ENCODE peak calls at places on chromosome 12, in five cellular contexts. C, O, H, Z and F are unnamed samples.

GRCh38 chr12:108017658-108018057 is 111.4 kb upstream of the WSCD2 start:
- DNase-seq in Z (no peak), H (no peak), C (no peak), O (peak; percentile 46), F (no peak)

GRCh38 chr12:6426882-6427671 is 17.7 kb upstream of the CD27 start:
- DNase-seq in H (peak; percentile 91), C (no peak), O (no peak), Z (no peak), F (no peak)

GRCh38 chr12:131592972-131593371 is 117.9 kb upstream of the SFSWAP start:
- DNase-seq in Z (no peak), H (no peak), O (no peak), C (no peak), F (no peak)

GRCh38 chr12:9711664-9712063 is 21.2 kb downstream of the CLECL1 start:
- DNase-seq in H (no peak), C (no peak), Z (no peak), O (no peak), F (no peak)

GRCh38 chr12:123139926-123140674 is 10.8 kb downstream of the PITPNM2 start:
- DNase-seq in O (peak; percentile 89), Z (peak; percentile 75), C (no peak), H (no peak), F (no peak)

GRCh38 chr12:25816637-25817036 is 141.8 kb upstream of the RASSF8 start:
- DNase-seq in C (no peak), H (no peak), Z (no peak), O (no peak), F (no peak)

GRCh38 chr12:28711411-28711810 is 437.7 kb upstream of the FAR2 start:
- DNase-seq in O (no peak), C (no peak), Z (no peak), H (no peak), F (no peak)

GRCh38 chr12:8038659-8039114 is 6.2 kb downstream of the FOXJ2 start:
- DNase-seq in H (peak; percentile 40), Z (peak; percentile 52), C (peak; percentile 15), O (peak; percentile 41), F (peak; percentile 89)

GRCh38 chr12:52032431-52032796 is 18.8 kb upstream of the NR4A1 start:
- DNase-seq in H (no peak), O (no peak), C (no peak), Z (peak; percentile 75), F (peak; percentile 87)

GRCh38 chr12:50058743-50059312 is 1.4 kb downstream of the ASIC1 start:
- DNase-seq in C (no peak), O (no peak), H (peak; percentile 43), Z (no peak), F (no peak)

GRCh38 chr12:5977556-5977955 is 32.5 kb upstream of the ANO2 start:
- DNase-seq in H (no peak), C (no peak), Z (no peak), O (no peak), F (no peak)

GRCh38 chr12:47896633-47897032 is 8.2 kb downstream of the VDR start:
- DNase-seq in C (no peak), H (no peak), O (no peak), Z (peak; percentile 83), F (peak; percentile 65)

GRCh38 chr12:95484524-95484923 is 10.6 kb downstream of the METAP2 start:
- DNase-seq in C (no peak), H (no peak), O (no peak), Z (no peak), F (no peak)

GRCh38 chr12:2891240-2892053 is 756 bp downstream of the TULP3 start:
- DNase-seq in C (no peak), O (peak; percentile 45), Z (peak; percentile 57), H (no peak), F (peak; percentile 45)

GRCh38 chr12:130775953-130776856 is 60.1 kb upstream of the RIMBP2 start:
- DNase-seq in C (peak; percentile 72), O (no peak), H (peak; percentile 40), Z (no peak), F (peak; percentile 36)

GRCh38 chr12:1800646-1801284 is 19.6 kb upstream of the LRTM2 start:
- DNase-seq in Z (no peak), O (peak; percentile 71), H (no peak), C (no peak), F (no peak)

GRCh38 chr12:76871082-76871481 is 7.7 kb downstream of the CSRP2 start:
- DNase-seq in Z (no peak), H (no peak), O (no peak), C (no peak), F (no peak)

GRCh38 chr12:109949089-109949488 is 47.1 kb downstream of the GIT2 start:
- DNase-seq in O (no peak), C (peak; percentile 37), Z (peak; percentile 53), H (no peak), F (peak; percentile 91)

GRCh38 chr12:126518596-126519200 is 1453.5 kb downstream of the AACS start:
- DNase-seq in H (no peak), O (no peak), Z (no peak), C (no peak), F (no peak)

GRCh38 chr12:95882080-95882479 is 23.3 kb downstream of the SNRPF start:
- DNase-seq in O (no peak), Z (no peak), H (no peak), C (no peak), F (no peak)

GRCh38 chr12:51531982-51532497 is 59.0 kb upstream of the SCN8A start:
- DNase-seq in O (peak; percentile 86), Z (peak; percentile 84), C (peak; percentile 48), H (peak; percentile 67), F (peak; percentile 77)

DNA sequence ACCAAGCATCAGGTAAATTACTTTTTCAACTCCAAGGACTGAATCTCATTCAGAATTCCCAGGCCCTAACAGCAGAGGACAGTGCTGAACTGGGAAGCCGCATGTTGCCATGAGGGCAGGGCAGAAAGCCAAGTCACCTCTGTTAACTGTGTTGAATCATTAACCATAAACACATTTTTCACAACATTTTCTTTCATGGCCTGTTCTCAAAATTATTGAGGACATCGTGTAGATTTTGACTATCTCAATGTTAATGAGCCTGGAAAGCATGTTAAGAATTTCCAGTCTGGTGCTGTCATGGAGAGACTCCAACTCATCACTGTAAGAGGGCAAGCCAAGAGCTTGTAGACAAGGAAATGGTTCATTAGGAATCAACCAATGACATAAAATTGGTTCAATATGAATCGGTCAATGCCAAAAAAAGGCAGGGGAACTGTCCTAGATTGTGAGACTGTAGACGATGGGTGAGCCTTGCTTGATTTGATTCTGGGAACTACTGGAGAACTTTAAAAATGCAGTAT is 33.7 kb downstream of the CPM start:
- DNase-seq in H (no peak), C (no peak), Z (peak; percentile 74), O (no peak), F (peak; percentile 86)
- TF ChIP-seq CTCF in H (no peak), C (peak; percentile 43), Z (peak; percentile 58), O (no peak), F (peak; percentile 81)

GRCh38 chr12:113479578-113480335 is 8.1 kb upstream of the LHX5 start:
- DNase-seq in C (no peak), O (no peak), Z (peak; percentile 21), H (no peak), F (peak; percentile 37)

GRCh38 chr12:113478351-113479011 is 6.8 kb upstream of the LHX5 start:
- DNase-seq in Z (no peak), C (no peak), O (no peak), H (no peak), F (no peak)

GRCh38 chr12:113480336-113480688 is 8.6 kb upstream of the LHX5 start:
- DNase-seq in C (no peak), Z (no peak), O (no peak), H (no peak), F (no peak)

GRCh38 chr12:113477842-113478215 is 6.2 kb upstream of the LHX5 start:
- DNase-seq in C (no peak), H (no peak), O (no peak), Z (no peak), F (no peak)

DNA sequence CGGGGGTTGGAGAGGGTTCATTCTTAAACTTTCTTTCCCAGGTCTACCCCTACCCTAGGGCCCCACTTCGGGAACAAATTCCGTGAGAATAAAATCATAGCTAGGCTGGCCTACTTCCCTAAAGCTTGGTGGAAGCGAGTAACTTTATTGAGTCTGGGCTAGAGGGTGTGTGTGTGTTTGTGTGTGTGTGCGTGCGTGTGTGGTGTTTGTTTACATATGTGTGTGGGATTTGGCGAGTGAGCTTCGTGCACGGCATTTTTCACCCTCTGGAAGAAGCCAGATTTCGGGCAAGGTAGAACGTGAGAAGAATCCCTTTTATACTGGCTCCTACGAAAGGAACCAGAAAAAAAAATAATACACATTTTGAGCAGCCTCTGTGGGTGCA is 7.5 kb upstream of the LHX5 start:
- DNase-seq in H (no peak), C (no peak), Z (no peak), O (no peak), F (no peak)
- H3K4me3 ChIP-seq in H (no peak overlapping the region), C (no peak overlapping the region), Z (no peak overlapping the region), O (no peak overlapping the region), F (no peak overlapping the region)

DNA sequence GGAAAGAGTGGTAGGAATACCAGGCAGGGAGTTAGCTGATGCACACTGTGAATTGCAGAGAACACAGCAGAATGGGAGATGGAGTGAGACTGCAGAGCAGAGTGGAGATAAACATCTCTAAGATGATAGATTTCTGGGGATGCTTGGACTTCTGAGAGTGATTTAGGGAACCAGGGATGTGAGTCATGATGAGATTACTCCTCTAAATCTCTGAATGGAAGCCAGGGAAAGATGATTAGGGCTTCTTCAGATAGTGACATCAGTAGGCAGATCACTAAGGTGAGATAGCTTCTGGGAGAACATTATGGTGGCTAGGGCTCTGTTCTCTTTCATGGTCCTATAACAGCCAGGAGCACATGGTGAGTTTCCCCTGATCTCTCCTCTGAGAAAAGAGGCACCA is 501.5 kb upstream of the USP15 start:
- DNase-seq in C (no peak), O (peak; percentile 13), Z (no peak), H (no peak), F (no peak)
- H3K27ac ChIP-seq in C (no peak overlapping the region), O (no peak overlapping the region), Z (no peak overlapping the region), H (no peak overlapping the region), F (no peak overlapping the region)

GRCh38 chr12:99287136-99287535 is 360.4 kb upstream of the GARIN6 start:
- DNase-seq in Z (no peak), O (no peak), C (no peak), H (no peak), F (no peak)
- TF ChIP-seq CTCF in Z (no peak), O (no peak), C (no peak), H (no peak), F (no peak)

GRCh38 chr12:459050-459429 is 699 bp upstream of the B4GALNT3 start:
- DNase-seq in Z (no peak), C (no peak), O (no peak), H (no peak), F (no peak)
- H3K4me3 ChIP-seq in Z (no peak overlapping the region), C (peak overlapping the region; percentile 36), O (peak overlapping the region; percentile 61), H (no peak overlapping the region), F (no peak overlapping the region)